ENCODE peak calls at places on chromosomes 3 and 15, in five cellular contexts. K is body of pancreas, I is tibial artery, Y is astrocyte of the spinal cord, E is foreskin fibroblast. L is an unnamed sample.

GRCh38 chr3:147757919-147758318 is 348.8 kb downstream of the ZIC1 start:
- DNase-seq in K (no peak), I (no peak), Y (no peak), E (no peak), L (no peak)

GRCh38 chr3:143847787-143848631 is at the start of gene SLC9A9:
- DNase-seq in K (peak; percentile 9), I (no peak), Y (peak; percentile 75), E (peak; percentile 87), L (peak; percentile 86)

GRCh38 chr15:92163641-92164040 is 230.0 kb upstream of the ST8SIA2 start:
- DNase-seq in K (no peak), I (no peak), Y (no peak), E (no peak), L (peak; percentile 28)

GRCh38 chr15:33722005-33722672 is 246.2 kb upstream of the CHRM5 start:
- DNase-seq in K (no peak), I (no peak), Y (peak; percentile 36), E (peak; percentile 81), L (peak; percentile 95)

GRCh38 chr15:81285461-81285860 is 38.5 kb downstream of the STARD5 start:
- DNase-seq in K (no peak), I (peak; percentile 28), Y (no peak), E (no peak), L (no peak)

GRCh38 chr3:41198526-41198925 is 779 bp upstream of the CTNNB1 start:
- DNase-seq in K (peak; percentile 68), I (peak; percentile 74), Y (peak; percentile 45), E (peak; percentile 30), L (no peak)

GRCh38 chr3:122677261-122677660 is 3.4 kb upstream of the PARP14 start:
- DNase-seq in K (no peak), I (no peak), Y (no peak), E (no peak), L (no peak)

GRCh38 chr15:35757790-35758189 is 211.8 kb upstream of the DPH6 start:
- DNase-seq in K (no peak), I (no peak), Y (no peak), E (no peak), L (no peak)

GRCh38 chr15:101050647-101051290 is 131.6 kb downstream of the LRRK1 start:
- DNase-seq in K (no peak), I (peak; percentile 58), Y (no peak), E (no peak), L (no peak)

GRCh38 chr15:56815247-56815646 is 81.9 kb upstream of the ZNF280D start:
- DNase-seq in K (no peak), I (no peak), Y (no peak), E (no peak), L (no peak)

GRCh38 chr15:43390723-43391122 is 19.8 kb downstream of the TUBGCP4 start:
- DNase-seq in K (no peak), I (no peak), Y (peak; percentile 12), E (peak; percentile 26), L (peak; percentile 69)

DNA sequence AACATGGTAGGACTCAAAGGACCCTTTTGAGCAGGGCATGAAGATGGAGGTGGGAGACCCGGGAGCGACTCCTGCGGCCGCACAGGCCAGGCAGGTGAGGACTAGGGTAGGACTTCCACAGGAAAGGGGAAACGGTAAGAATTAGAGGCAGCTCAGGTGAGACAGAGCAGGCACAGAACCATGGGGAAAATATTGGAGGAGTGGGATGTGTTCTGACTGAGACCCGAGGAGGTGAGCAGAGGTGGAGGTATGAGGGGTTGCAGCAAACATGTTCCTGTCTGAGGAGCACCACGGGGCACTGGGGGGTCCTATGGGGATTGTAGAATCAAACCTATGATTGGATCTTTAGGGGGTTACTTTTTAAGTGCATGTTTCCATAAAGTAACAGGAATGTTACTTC is 1.4 kb upstream of the ISG20 start:
- DNase-seq in K (no peak), I (peak; percentile 37), Y (no peak), E (no peak), L (no peak)
- H3K4me3 ChIP-seq in K (no peak overlapping the region), I (no peak overlapping the region), Y (no peak overlapping the region), E (no peak overlapping the region), L (no peak overlapping the region)

GRCh38 chr3:72995337-72995736 is 1.3 kb upstream of the PPP4R2 start:
- DNase-seq in K (no peak), I (no peak), Y (no peak), E (no peak), L (no peak)

GRCh38 chr3:72996473-72997333 is at the start of gene PPP4R2:
- DNase-seq in K (peak; percentile 88), I (peak; percentile 92), Y (peak; percentile 89), E (peak; percentile 96), L (peak; percentile 81)

GRCh38 chr3:72996121-72996472 is 514 bp upstream of the PPP4R2 start:
- DNase-seq in K (peak; percentile 11), I (no peak), Y (no peak), E (no peak), L (no peak)

GRCh38 chr3:72998489-72998888 is 1.9 kb downstream of the PPP4R2 start:
- DNase-seq in K (no peak), I (no peak), Y (no peak), E (no peak), L (no peak)

GRCh38 chr3:72997421-72997961 is 880 bp downstream of the PPP4R2 start:
- DNase-seq in K (peak; percentile 11), I (no peak), Y (peak; percentile 69), E (peak; percentile 73), L (peak; percentile 69)
- TF ChIP-seq CTCF in K (peak; percentile 37), I (peak; percentile 51), Y (peak; percentile 48), E (peak; percentile 60), L (peak; percentile 55)

GRCh38 chr15:83248944-83249343 is 35.5 kb downstream of the BNC1 start:
- DNase-seq in K (no peak), I (no peak), Y (no peak), E (no peak), L (no peak)

GRCh38 chr15:83250766-83251165 is 33.7 kb downstream of the BNC1 start:
- DNase-seq in K (no peak), I (no peak), Y (no peak), E (peak; percentile 33), L (peak; percentile 28)

GRCh38 chr15:83243634-83244033 is 36.0 kb upstream of the HDGFL3 start:
- DNase-seq in K (no peak), I (no peak), Y (no peak), E (no peak), L (no peak)

DNA sequence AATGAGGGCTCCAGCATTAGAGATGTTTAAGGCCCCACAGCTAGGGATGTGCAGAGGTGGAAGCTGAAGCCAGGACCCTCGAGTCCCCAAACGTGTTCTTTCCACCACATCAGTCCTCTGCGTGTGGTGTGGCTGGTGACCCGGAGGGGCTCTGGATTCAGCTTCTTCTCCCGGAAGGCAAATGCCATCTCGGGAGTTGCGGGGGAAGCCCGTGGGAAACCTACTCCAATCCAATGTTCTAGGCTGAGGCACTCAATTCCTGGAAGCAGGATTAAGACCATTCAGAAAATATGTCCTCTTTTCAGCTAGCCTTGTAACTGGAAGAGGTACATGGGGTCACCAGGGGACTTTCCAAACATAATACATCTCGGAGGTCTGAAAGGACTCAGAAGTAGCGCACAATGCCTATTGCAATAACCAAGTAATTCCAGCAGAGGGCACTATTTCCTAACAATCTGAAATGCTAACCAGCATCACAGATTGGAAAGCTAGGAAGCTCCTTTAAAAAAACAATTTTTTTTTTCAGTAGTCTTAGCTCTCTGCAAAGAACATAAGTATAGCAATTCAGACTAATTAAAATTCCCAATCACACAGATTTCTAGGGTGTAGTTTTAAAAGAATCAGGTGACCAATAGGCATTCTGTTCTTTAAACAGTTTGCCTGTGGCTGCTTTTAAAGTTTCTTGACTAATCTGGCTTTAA is 36.2 kb downstream of the BNC1 start:
- DNase-seq in K (peak; percentile 12), I (no peak), Y (peak; percentile 74), E (peak; percentile 83), L (peak; percentile 73)
- H3K4me3 ChIP-seq in K (no peak overlapping the region), I (no peak overlapping the region), Y (no peak overlapping the region), E (no peak overlapping the region), L (no peak overlapping the region)

GRCh38 chr3:52234516-52235447 is 4.2 kb downstream of the TWF2 start:
- DNase-seq in K (no peak), I (peak; percentile 57), Y (no peak), E (no peak), L (no peak)
- TF ChIP-seq CTCF in K (no peak), I (no peak), Y (no peak), E (no peak), L (no peak)

DNA sequence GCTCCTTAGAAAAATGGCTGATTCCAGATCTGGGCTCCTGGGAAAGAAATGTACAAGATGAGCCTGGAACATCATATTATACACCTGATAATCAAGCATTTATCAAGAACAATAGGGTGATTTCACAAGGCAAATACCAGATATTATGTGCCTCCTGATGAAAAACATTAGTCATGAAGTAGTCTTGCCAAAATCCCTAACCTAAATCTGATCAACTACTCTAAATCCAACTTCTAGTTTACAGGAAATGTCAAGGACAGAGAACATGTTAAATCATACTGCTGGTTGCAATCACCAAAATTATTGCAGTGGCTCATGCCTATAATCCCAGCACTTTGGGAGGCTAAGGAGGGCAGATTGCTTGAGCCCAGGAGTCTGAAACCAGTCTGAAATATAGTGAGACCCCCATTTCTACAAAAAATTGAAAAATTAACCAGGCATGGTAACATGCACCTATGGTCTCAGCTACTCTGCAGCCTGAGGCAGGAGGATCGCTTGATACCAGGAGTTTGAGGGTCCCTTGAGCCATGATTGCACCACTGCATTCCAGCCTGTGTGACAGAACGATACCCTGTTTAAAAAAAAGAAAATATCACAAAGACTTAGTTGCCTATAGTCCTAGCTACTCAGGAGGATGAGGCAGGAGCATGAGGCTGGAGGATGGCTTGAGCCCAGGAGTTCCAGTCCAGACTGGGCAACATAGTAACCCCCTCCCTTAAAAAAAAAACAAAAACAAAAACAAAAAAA is 34.9 kb upstream of the ATP13A3 start:
- DNase-seq in K (no peak), I (no peak), Y (peak; percentile 58), E (peak; percentile 82), L (peak; percentile 96)
- H3K4me3 ChIP-seq in K (no peak overlapping the region), I (no peak overlapping the region), Y (no peak overlapping the region), E (no peak overlapping the region), L (no peak overlapping the region)

DNA sequence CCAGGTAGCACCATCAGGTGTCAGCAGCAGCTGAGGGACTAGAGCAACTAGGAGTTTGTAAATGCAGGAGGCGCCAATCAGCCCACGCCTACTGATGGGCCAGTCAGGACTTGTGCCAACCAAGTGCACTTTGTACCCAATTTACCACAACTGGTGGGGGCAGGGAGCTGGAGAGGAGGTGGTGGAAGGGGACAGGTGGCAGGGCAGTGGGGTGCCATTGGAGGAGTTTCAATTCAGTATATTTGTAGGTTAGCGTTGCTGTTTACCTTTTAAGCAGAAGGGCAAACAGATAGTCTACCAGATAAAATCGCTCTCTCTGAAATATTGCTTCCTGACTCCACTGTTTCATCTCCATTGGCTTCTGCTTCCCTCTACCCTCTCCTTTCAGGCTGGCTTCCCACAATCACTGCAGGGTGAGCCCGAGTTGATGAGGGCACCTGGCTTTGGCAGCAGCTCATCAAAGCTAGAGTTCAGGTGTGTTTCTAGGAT is 75.7 kb downstream of the TRIM69 start:
- DNase-seq in K (peak; percentile 85), I (no peak), Y (no peak), E (no peak), L (no peak)
- TF ChIP-seq CTCF in K (no peak), I (no peak), Y (no peak), E (no peak), L (no peak)

GRCh38 chr15:66294932-66295235 is 1.5 kb downstream of the DIS3L start:
- DNase-seq in K (no peak), I (no peak), Y (no peak), E (peak; percentile 39), L (peak; percentile 36)
- H3K4me3 ChIP-seq in K (no peak overlapping the region), I (peak overlapping the region; percentile 71), Y (no peak overlapping the region), E (peak overlapping the region; percentile 63), L (peak overlapping the region; percentile 8)

L was measured in fibroblast of mammary gland.